ENCODE peak calls at places on chromosomes 7 and 10, in six cellular contexts. X, B, N, E, G and M are unnamed samples.

GRCh38 chr10:51405580-51406367 is 293.6 kb downstream of the CSTF2T start:
- DNase-seq in N (no peak), G (no peak), X (no peak), B (no peak), E (no peak), M (no peak)

GRCh38 chr7:102875700-102876192 is 37.1 kb upstream of the LRRC17 start:
- DNase-seq in G (no peak), X (peak), E (no peak), N (no peak), B (no peak), M (peak)

GRCh38 chr10:123009105-123009805 is 449 bp downstream of the ACADSB start:
- DNase-seq in B (no peak), E (peak), X (no peak), N (peak), G (no peak), M (peak)

GRCh38 chr10:11017575-11018425 is at the start of gene CELF2:
- DNase-seq in B (peak), X (no peak), N (peak), E (peak), G (peak), M (no peak)

GRCh38 chr7:13321321-13321720 is 633.9 kb downstream of the ARL4A start:
- DNase-seq in B (no peak), X (no peak), N (no peak), E (no peak), G (no peak), M (no peak)

GRCh38 chr10:132810141-132810806 is 24.3 kb upstream of the NKX6-2 start:
- DNase-seq in N (no peak), G (no peak), X (no peak), B (no peak), E (no peak), M (no peak)

GRCh38 chr7:55117286-55117685 is 98.5 kb downstream of the EGFR start:
- DNase-seq in E (no peak), G (no peak), X (no peak), B (no peak), N (no peak), M (no peak)

GRCh38 chr7:64098-64521 is 128.3 kb upstream of the FAM20C start:
- DNase-seq in E (peak), G (no peak), X (peak), N (peak), B (no peak), M (peak)

GRCh38 chr10:7412482-7413251 is 1.8 kb upstream of the SFMBT2 start:
- DNase-seq in G (no peak), N (no peak), X (no peak), B (no peak), E (peak), M (no peak)

GRCh38 chr7:149225106-149225505 is 14.3 kb upstream of the ZNF212 start:
- DNase-seq in X (no peak), B (no peak), E (no peak), G (no peak), N (no peak), M (no peak)

GRCh38 chr10:8042032-8042863 is 12.2 kb upstream of the GATA3 start:
- DNase-seq in N (no peak), B (no peak), E (no peak), G (no peak), X (no peak), M (no peak)

GRCh38 chr10:78756604-78757442 is 311.9 kb upstream of the ZMIZ1 start:
- DNase-seq in B (no peak), N (no peak), G (no peak), X (peak), E (peak), M (peak)

GRCh38 chr7:18019562-18019961 is 8.1 kb downstream of the PRPS1L1 start:
- DNase-seq in B (no peak), X (no peak), E (no peak), G (no peak), N (no peak), M (peak)

GRCh38 chr10:118798186-118798811 is 43.5 kb upstream of the CACUL1 start:
- DNase-seq in E (no peak), X (no peak), N (no peak), G (no peak), B (no peak), M (peak)

GRCh38 chr10:119405505-119405807 is 137.1 kb downstream of the RGS10 start:
- DNase-seq in B (no peak), G (no peak), E (no peak), X (no peak), N (no peak), M (no peak)

GRCh38 chr7:123675092-123675473 is 19.4 kb downstream of the LMOD2 start:
- DNase-seq in E (no peak), N (no peak), B (no peak), X (no peak), G (no peak), M (peak)

GRCh38 chr10:73506491-73506890 is 10.7 kb upstream of the PPP3CB start:
- DNase-seq in G (no peak), X (no peak), E (no peak), B (no peak), N (no peak), M (no peak)

GRCh38 chr7:121298831-121299239 is 30.0 kb upstream of the WNT16 start:
- DNase-seq in X (no peak), B (no peak), E (no peak), G (no peak), N (no peak), M (no peak)